ENCODE peak calls at places on chromosomes 7 and 10, in nine cellular contexts. W is GM18507; X is HuH-7; K is T-helper 1 cell; G is esophagus squamous epithelium; Z is GM23338; J is lung microvascular endothelial cell; T is GOT3; L is stimulated activated CD4-positive, alpha-beta T cell treated with anti-CD3 and anti-CD28 coated beads, Interleukin-1b, Interleukin-23, amount 100 ng/mL, for 1 hour. B is an unnamed sample.

GRCh38 chr10:131651674-131652093 is 249.1 kb upstream of the PPP2R2D start:
- DNase-seq in W (no peak), G (no peak), T (no peak), Z (peak), L (no peak), X (no peak), K (no peak), J (no peak), B (no peak)

GRCh38 chr7:22129166-22129565 is 183.5 kb upstream of the CDCA7L start:
- DNase-seq in L (no peak), T (no peak), J (peak), X (no peak), G (no peak), W (no peak), K (no peak), Z (no peak), B (no peak)

GRCh38 chr7:99409192-99409572 is 413 bp downstream of the BUD31 start:
- DNase-seq in Z (no peak), X (no peak), K (no peak), J (peak), L (no peak), W (no peak), T (no peak), G (no peak), B (no peak)

GRCh38 chr10:17787087-17787942 is 21.8 kb upstream of the MRC1 start:
- DNase-seq in J (peak), T (no peak), K (no peak), G (no peak), Z (peak), X (no peak), W (no peak), L (no peak), B (peak)

GRCh38 chr7:101386558-101387199 is 24.0 kb downstream of the COL26A1 start:
- DNase-seq in L (no peak), W (no peak), K (no peak), G (no peak), J (no peak), X (peak), Z (peak), T (no peak), B (no peak)

GRCh38 chr7:106514887-106515286 is 146.1 kb downstream of the CCDC71L start:
- DNase-seq in X (no peak), Z (no peak), J (no peak), T (no peak), K (no peak), W (no peak), G (no peak), L (no peak), B (no peak)

GRCh38 chr10:54469587-54470323 is 331.3 kb downstream of the PCDH15 start:
- DNase-seq in Z (no peak), X (peak), K (no peak), W (no peak), L (no peak), G (no peak), T (no peak), J (no peak), B (no peak)

GRCh38 chr7:131011437-131011752 is 277.4 kb upstream of the KLF14 start:
- DNase-seq in K (no peak), Z (peak), T (no peak), J (no peak), L (no peak), X (no peak), W (no peak), G (no peak), B (no peak)

GRCh38 chr10:45000138-45000763 is 472 bp upstream of the ZNF22 start:
- DNase-seq in K (no peak), X (peak), J (peak), G (no peak), L (no peak), T (peak), W (no peak), Z (peak), B (no peak)

GRCh38 chr7:51288896-51289607 is 27.6 kb downstream of the COBL start:
- DNase-seq in T (no peak), Z (peak), L (no peak), K (no peak), X (no peak), J (no peak), G (no peak), W (no peak), B (no peak)

GRCh38 chr10:7874864-7875263 is 56.6 kb downstream of the TAF3 start:
- DNase-seq in L (no peak), T (no peak), W (no peak), K (no peak), G (no peak), Z (no peak), J (no peak), X (no peak), B (no peak)